ENCODE peak calls at places on chromosomes 12 and 14, in eight cellular contexts. One of them, this sample, is unnamed.

GRCh38 chr14:77509366-77509765 is 10.8 kb upstream of the ISM2 start:
- DNase-seq in left ventricle myocardium inferior: no peak
- DNase-seq in T-helper 1 cell: no peak
- DNase-seq in D341Med: no peak
- DNase-seq in posterior vena cava: no peak
- DNase-seq in MG63: no peak
- DNase-seq in activated T-helper 1 cell treated with anti-CD3 and anti-CD28 coated beads, Interleukin-12 subunit alpha, Interleukin-12 subunit beta, Interleukin-2, Interleukin-4 antibody, amounts not matched to agents 30 ng/mL and 10 ng/mL and 1 ng/mL, durations not matched to agents 14 hours and 24 hours and 36 hours: no peak
- DNase-seq in islet precursor cell: no peak
- DNase-seq in this sample: no peak

GRCh38 chr12:58443273-58443980 is 476.9 kb downstream of the LRIG3 start:
- DNase-seq in T-helper 1 cell: no peak
- DNase-seq in islet precursor cell: no peak
- DNase-seq in activated T-helper 1 cell treated with anti-CD3 and anti-CD28 coated beads, Interleukin-12 subunit alpha, Interleukin-12 subunit beta, Interleukin-2, Interleukin-4 antibody, amounts not matched to agents 30 ng/mL and 10 ng/mL and 1 ng/mL, durations not matched to agents 14 hours and 24 hours and 36 hours: no peak
- DNase-seq in posterior vena cava: no peak
- DNase-seq in D341Med: peak
- DNase-seq in left ventricle myocardium inferior: no peak
- DNase-seq in MG63: no peak
- DNase-seq in this sample: no peak

GRCh38 chr12:47343684-47344567 is 264.2 kb upstream of the AMIGO2 start:
- DNase-seq in activated T-helper 1 cell treated with anti-CD3 and anti-CD28 coated beads, Interleukin-12 subunit alpha, Interleukin-12 subunit beta, Interleukin-2, Interleukin-4 antibody, amounts not matched to agents 30 ng/mL and 10 ng/mL and 1 ng/mL, durations not matched to agents 14 hours and 24 hours and 36 hours: no peak
- DNase-seq in T-helper 1 cell: no peak
- DNase-seq in left ventricle myocardium inferior: no peak
- DNase-seq in posterior vena cava: no peak
- DNase-seq in islet precursor cell: no peak
- DNase-seq in D341Med: no peak
- DNase-seq in MG63: no peak
- DNase-seq in this sample: no peak

GRCh38 chr14:33642641-33643342 is 308.1 kb downstream of the EGLN3 start:
- DNase-seq in activated T-helper 1 cell treated with anti-CD3 and anti-CD28 coated beads, Interleukin-12 subunit alpha, Interleukin-12 subunit beta, Interleukin-2, Interleukin-4 antibody, amounts not matched to agents 30 ng/mL and 10 ng/mL and 1 ng/mL, durations not matched to agents 14 hours and 24 hours and 36 hours: no peak
- DNase-seq in left ventricle myocardium inferior: no peak
- DNase-seq in posterior vena cava: no peak
- DNase-seq in D341Med: no peak
- DNase-seq in islet precursor cell: no peak
- DNase-seq in MG63: no peak
- DNase-seq in T-helper 1 cell: no peak
- DNase-seq in this sample: no peak

GRCh38 chr12:116892318-116892717 is 11.1 kb upstream of the HRK start:
- DNase-seq in posterior vena cava: no peak
- DNase-seq in islet precursor cell: no peak
- DNase-seq in activated T-helper 1 cell treated with anti-CD3 and anti-CD28 coated beads, Interleukin-12 subunit alpha, Interleukin-12 subunit beta, Interleukin-2, Interleukin-4 antibody, amounts not matched to agents 30 ng/mL and 10 ng/mL and 1 ng/mL, durations not matched to agents 14 hours and 24 hours and 36 hours: no peak
- DNase-seq in D341Med: no peak
- DNase-seq in MG63: no peak
- DNase-seq in left ventricle myocardium inferior: no peak
- DNase-seq in T-helper 1 cell: no peak
- DNase-seq in this sample: no peak

GRCh38 chr12:113407931-113408585 is 4.4 kb upstream of the SDS start:
- DNase-seq in left ventricle myocardium inferior: no peak
- DNase-seq in activated T-helper 1 cell treated with anti-CD3 and anti-CD28 coated beads, Interleukin-12 subunit alpha, Interleukin-12 subunit beta, Interleukin-2, Interleukin-4 antibody, amounts not matched to agents 30 ng/mL and 10 ng/mL and 1 ng/mL, durations not matched to agents 14 hours and 24 hours and 36 hours: no peak
- DNase-seq in D341Med: no peak
- DNase-seq in posterior vena cava: no peak
- DNase-seq in T-helper 1 cell: no peak
- DNase-seq in MG63: peak
- DNase-seq in islet precursor cell: no peak
- DNase-seq in this sample: no peak

GRCh38 chr12:25926536-25926935 is 31.9 kb upstream of the RASSF8 start:
- DNase-seq in MG63: no peak
- DNase-seq in left ventricle myocardium inferior: no peak
- DNase-seq in D341Med: peak
- DNase-seq in activated T-helper 1 cell treated with anti-CD3 and anti-CD28 coated beads, Interleukin-12 subunit alpha, Interleukin-12 subunit beta, Interleukin-2, Interleukin-4 antibody, amounts not matched to agents 30 ng/mL and 10 ng/mL and 1 ng/mL, durations not matched to agents 14 hours and 24 hours and 36 hours: no peak
- DNase-seq in T-helper 1 cell: no peak
- DNase-seq in posterior vena cava: no peak
- DNase-seq in islet precursor cell: no peak
- DNase-seq in this sample: no peak

GRCh38 chr12:120571299-120571698 is 9.9 kb downstream of the POP5 start:
- DNase-seq in left ventricle myocardium inferior: no peak
- DNase-seq in D341Med: no peak
- DNase-seq in activated T-helper 1 cell treated with anti-CD3 and anti-CD28 coated beads, Interleukin-12 subunit alpha, Interleukin-12 subunit beta, Interleukin-2, Interleukin-4 antibody, amounts not matched to agents 30 ng/mL and 10 ng/mL and 1 ng/mL, durations not matched to agents 14 hours and 24 hours and 36 hours: no peak
- DNase-seq in T-helper 1 cell: no peak
- DNase-seq in posterior vena cava: no peak
- DNase-seq in islet precursor cell: no peak
- DNase-seq in MG63: no peak
- DNase-seq in this sample: no peak

GRCh38 chr14:40581264-40581663 is 1025.4 kb upstream of the LRFN5 start:
- DNase-seq in islet precursor cell: no peak
- DNase-seq in T-helper 1 cell: no peak
- DNase-seq in left ventricle myocardium inferior: no peak
- DNase-seq in D341Med: no peak
- DNase-seq in MG63: no peak
- DNase-seq in activated T-helper 1 cell treated with anti-CD3 and anti-CD28 coated beads, Interleukin-12 subunit alpha, Interleukin-12 subunit beta, Interleukin-2, Interleukin-4 antibody, amounts not matched to agents 30 ng/mL and 10 ng/mL and 1 ng/mL, durations not matched to agents 14 hours and 24 hours and 36 hours: no peak
- DNase-seq in posterior vena cava: no peak
- DNase-seq in this sample: no peak

GRCh38 chr14:56216631-56217379 is 98.6 kb downstream of the PELI2 start:
- DNase-seq in activated T-helper 1 cell treated with anti-CD3 and anti-CD28 coated beads, Interleukin-12 subunit alpha, Interleukin-12 subunit beta, Interleukin-2, Interleukin-4 antibody, amounts not matched to agents 30 ng/mL and 10 ng/mL and 1 ng/mL, durations not matched to agents 14 hours and 24 hours and 36 hours: no peak
- DNase-seq in posterior vena cava: no peak
- DNase-seq in left ventricle myocardium inferior: peak
- DNase-seq in MG63: no peak
- DNase-seq in D341Med: peak
- DNase-seq in islet precursor cell: no peak
- DNase-seq in T-helper 1 cell: no peak
- DNase-seq in this sample: peak

GRCh38 chr12:2414810-2415567 is 362.2 kb downstream of the CACNA1C start:
- DNase-seq in posterior vena cava: peak
- DNase-seq in left ventricle myocardium inferior: no peak
- DNase-seq in D341Med: no peak
- DNase-seq in islet precursor cell: no peak
- DNase-seq in MG63: peak
- DNase-seq in activated T-helper 1 cell treated with anti-CD3 and anti-CD28 coated beads, Interleukin-12 subunit alpha, Interleukin-12 subunit beta, Interleukin-2, Interleukin-4 antibody, amounts not matched to agents 30 ng/mL and 10 ng/mL and 1 ng/mL, durations not matched to agents 14 hours and 24 hours and 36 hours: no peak
- DNase-seq in T-helper 1 cell: no peak
- DNase-seq in this sample: no peak

GRCh38 chr14:63982156-63982555 is 129.4 kb downstream of the SYNE2 start:
- DNase-seq in D341Med: no peak
- DNase-seq in MG63: no peak
- DNase-seq in activated T-helper 1 cell treated with anti-CD3 and anti-CD28 coated beads, Interleukin-12 subunit alpha, Interleukin-12 subunit beta, Interleukin-2, Interleukin-4 antibody, amounts not matched to agents 30 ng/mL and 10 ng/mL and 1 ng/mL, durations not matched to agents 14 hours and 24 hours and 36 hours: no peak
- DNase-seq in islet precursor cell: no peak
- DNase-seq in posterior vena cava: no peak
- DNase-seq in T-helper 1 cell: no peak
- DNase-seq in left ventricle myocardium inferior: no peak
- DNase-seq in this sample: no peak

GRCh38 chr12:65705380-65705876 is 118.9 kb upstream of the HMGA2 start:
- DNase-seq in D341Med: no peak
- DNase-seq in islet precursor cell: no peak
- DNase-seq in left ventricle myocardium inferior: no peak
- DNase-seq in activated T-helper 1 cell treated with anti-CD3 and anti-CD28 coated beads, Interleukin-12 subunit alpha, Interleukin-12 subunit beta, Interleukin-2, Interleukin-4 antibody, amounts not matched to agents 30 ng/mL and 10 ng/mL and 1 ng/mL, durations not matched to agents 14 hours and 24 hours and 36 hours: no peak
- DNase-seq in posterior vena cava: no peak
- DNase-seq in MG63: no peak
- DNase-seq in T-helper 1 cell: no peak
- DNase-seq in this sample: no peak

GRCh38 chr14:54337314-54337713 is 59.5 kb upstream of the CDKN3 start:
- DNase-seq in D341Med: no peak
- DNase-seq in T-helper 1 cell: no peak
- DNase-seq in posterior vena cava: no peak
- DNase-seq in left ventricle myocardium inferior: no peak
- DNase-seq in islet precursor cell: no peak
- DNase-seq in activated T-helper 1 cell treated with anti-CD3 and anti-CD28 coated beads, Interleukin-12 subunit alpha, Interleukin-12 subunit beta, Interleukin-2, Interleukin-4 antibody, amounts not matched to agents 30 ng/mL and 10 ng/mL and 1 ng/mL, durations not matched to agents 14 hours and 24 hours and 36 hours: no peak
- DNase-seq in MG63: no peak
- DNase-seq in this sample: no peak

GRCh38 chr12:30585877-30586276 is 109.8 kb downstream of the IPO8 start:
- DNase-seq in D341Med: no peak
- DNase-seq in activated T-helper 1 cell treated with anti-CD3 and anti-CD28 coated beads, Interleukin-12 subunit alpha, Interleukin-12 subunit beta, Interleukin-2, Interleukin-4 antibody, amounts not matched to agents 30 ng/mL and 10 ng/mL and 1 ng/mL, durations not matched to agents 14 hours and 24 hours and 36 hours: no peak
- DNase-seq in left ventricle myocardium inferior: no peak
- DNase-seq in MG63: no peak
- DNase-seq in T-helper 1 cell: no peak
- DNase-seq in posterior vena cava: no peak
- DNase-seq in islet precursor cell: no peak
- DNase-seq in this sample: no peak

GRCh38 chr12:124906606-124907261 is 7.7 kb downstream of the UBC start:
- DNase-seq in MG63: peak
- DNase-seq in left ventricle myocardium inferior: peak
- DNase-seq in D341Med: peak
- DNase-seq in islet precursor cell: peak
- DNase-seq in posterior vena cava: peak
- DNase-seq in activated T-helper 1 cell treated with anti-CD3 and anti-CD28 coated beads, Interleukin-12 subunit alpha, Interleukin-12 subunit beta, Interleukin-2, Interleukin-4 antibody, amounts not matched to agents 30 ng/mL and 10 ng/mL and 1 ng/mL, durations not matched to agents 14 hours and 24 hours and 36 hours: peak
- DNase-seq in T-helper 1 cell: peak
- DNase-seq in this sample: no peak

GRCh38 chr14:47227051-47227600 is 448.3 kb downstream of the MDGA2 start:
- DNase-seq in posterior vena cava: no peak
- DNase-seq in MG63: no peak
- DNase-seq in D341Med: no peak
- DNase-seq in left ventricle myocardium inferior: no peak
- DNase-seq in islet precursor cell: no peak
- DNase-seq in T-helper 1 cell: no peak
- DNase-seq in activated T-helper 1 cell treated with anti-CD3 and anti-CD28 coated beads, Interleukin-12 subunit alpha, Interleukin-12 subunit beta, Interleukin-2, Interleukin-4 antibody, amounts not matched to agents 30 ng/mL and 10 ng/mL and 1 ng/mL, durations not matched to agents 14 hours and 24 hours and 36 hours: no peak
- DNase-seq in this sample: no peak

GRCh38 chr14:30456296-30456695 is 102.7 kb upstream of the G2E3 start:
- DNase-seq in T-helper 1 cell: no peak
- DNase-seq in activated T-helper 1 cell treated with anti-CD3 and anti-CD28 coated beads, Interleukin-12 subunit alpha, Interleukin-12 subunit beta, Interleukin-2, Interleukin-4 antibody, amounts not matched to agents 30 ng/mL and 10 ng/mL and 1 ng/mL, durations not matched to agents 14 hours and 24 hours and 36 hours: no peak
- DNase-seq in posterior vena cava: no peak
- DNase-seq in islet precursor cell: no peak
- DNase-seq in left ventricle myocardium inferior: no peak
- DNase-seq in MG63: no peak
- DNase-seq in D341Med: no peak
- DNase-seq in this sample: no peak

GRCh38 chr14:73802431-73803188 is 49.0 kb upstream of the PTGR2 start:
- DNase-seq in MG63: no peak
- DNase-seq in islet precursor cell: peak
- DNase-seq in D341Med: no peak
- DNase-seq in posterior vena cava: no peak
- DNase-seq in left ventricle myocardium inferior: no peak
- DNase-seq in activated T-helper 1 cell treated with anti-CD3 and anti-CD28 coated beads, Interleukin-12 subunit alpha, Interleukin-12 subunit beta, Interleukin-2, Interleukin-4 antibody, amounts not matched to agents 30 ng/mL and 10 ng/mL and 1 ng/mL, durations not matched to agents 14 hours and 24 hours and 36 hours: no peak
- DNase-seq in T-helper 1 cell: no peak
- DNase-seq in this sample: no peak

GRCh38 chr14:92553456-92553855 is 39.9 kb downstream of the RIN3 start:
- DNase-seq in T-helper 1 cell: no peak
- DNase-seq in posterior vena cava: no peak
- DNase-seq in activated T-helper 1 cell treated with anti-CD3 and anti-CD28 coated beads, Interleukin-12 subunit alpha, Interleukin-12 subunit beta, Interleukin-2, Interleukin-4 antibody, amounts not matched to agents 30 ng/mL and 10 ng/mL and 1 ng/mL, durations not matched to agents 14 hours and 24 hours and 36 hours: no peak
- DNase-seq in D341Med: no peak
- DNase-seq in MG63: no peak
- DNase-seq in islet precursor cell: peak
- DNase-seq in left ventricle myocardium inferior: no peak
- DNase-seq in this sample: no peak

GRCh38 chr12:97235102-97235501 is 227.5 kb upstream of the RMST start:
- DNase-seq in activated T-helper 1 cell treated with anti-CD3 and anti-CD28 coated beads, Interleukin-12 subunit alpha, Interleukin-12 subunit beta, Interleukin-2, Interleukin-4 antibody, amounts not matched to agents 30 ng/mL and 10 ng/mL and 1 ng/mL, durations not matched to agents 14 hours and 24 hours and 36 hours: no peak
- DNase-seq in T-helper 1 cell: no peak
- DNase-seq in D341Med: no peak
- DNase-seq in islet precursor cell: no peak
- DNase-seq in posterior vena cava: no peak
- DNase-seq in left ventricle myocardium inferior: no peak
- DNase-seq in MG63: no peak
- DNase-seq in this sample: no peak

GRCh38 chr14:30655124-30655523 is 33.0 kb downstream of the SCFD1 start:
- DNase-seq in D341Med: no peak
- DNase-seq in activated T-helper 1 cell treated with anti-CD3 and anti-CD28 coated beads, Interleukin-12 subunit alpha, Interleukin-12 subunit beta, Interleukin-2, Interleukin-4 antibody, amounts not matched to agents 30 ng/mL and 10 ng/mL and 1 ng/mL, durations not matched to agents 14 hours and 24 hours and 36 hours: no peak
- DNase-seq in T-helper 1 cell: no peak
- DNase-seq in islet precursor cell: no peak
- DNase-seq in left ventricle myocardium inferior: no peak
- DNase-seq in posterior vena cava: no peak
- DNase-seq in MG63: no peak
- DNase-seq in this sample: no peak

GRCh38 chr12:60335765-60336164 is 739.9 kb downstream of the SLC16A7 start:
- DNase-seq in posterior vena cava: no peak
- DNase-seq in T-helper 1 cell: no peak
- DNase-seq in MG63: no peak
- DNase-seq in D341Med: no peak
- DNase-seq in left ventricle myocardium inferior: no peak
- DNase-seq in activated T-helper 1 cell treated with anti-CD3 and anti-CD28 coated beads, Interleukin-12 subunit alpha, Interleukin-12 subunit beta, Interleukin-2, Interleukin-4 antibody, amounts not matched to agents 30 ng/mL and 10 ng/mL and 1 ng/mL, durations not matched to agents 14 hours and 24 hours and 36 hours: no peak
- DNase-seq in islet precursor cell: no peak
- DNase-seq in this sample: no peak

GRCh38 chr12:18084080-18084479 is 5.9 kb downstream of the RERGL start:
- DNase-seq in MG63: no peak
- DNase-seq in T-helper 1 cell: no peak
- DNase-seq in left ventricle myocardium inferior: no peak
- DNase-seq in D341Med: no peak
- DNase-seq in posterior vena cava: no peak
- DNase-seq in islet precursor cell: no peak
- DNase-seq in activated T-helper 1 cell treated with anti-CD3 and anti-CD28 coated beads, Interleukin-12 subunit alpha, Interleukin-12 subunit beta, Interleukin-2, Interleukin-4 antibody, amounts not matched to agents 30 ng/mL and 10 ng/mL and 1 ng/mL, durations not matched to agents 14 hours and 24 hours and 36 hours: no peak
- DNase-seq in this sample: no peak

GRCh38 chr12:10771132-10771733 is 31.2 kb downstream of the TAS2R7 start:
- DNase-seq in MG63: no peak
- DNase-seq in D341Med: peak
- DNase-seq in islet precursor cell: no peak
- DNase-seq in activated T-helper 1 cell treated with anti-CD3 and anti-CD28 coated beads, Interleukin-12 subunit alpha, Interleukin-12 subunit beta, Interleukin-2, Interleukin-4 antibody, amounts not matched to agents 30 ng/mL and 10 ng/mL and 1 ng/mL, durations not matched to agents 14 hours and 24 hours and 36 hours: no peak
- DNase-seq in posterior vena cava: no peak
- DNase-seq in left ventricle myocardium inferior: no peak
- DNase-seq in T-helper 1 cell: no peak
- DNase-seq in this sample: no peak

GRCh38 chr12:14514154-14514842 is 53.4 kb downstream of the PLBD1 start:
- DNase-seq in left ventricle myocardium inferior: no peak
- DNase-seq in islet precursor cell: peak
- DNase-seq in posterior vena cava: no peak
- DNase-seq in T-helper 1 cell: no peak
- DNase-seq in MG63: no peak
- DNase-seq in D341Med: peak
- DNase-seq in activated T-helper 1 cell treated with anti-CD3 and anti-CD28 coated beads, Interleukin-12 subunit alpha, Interleukin-12 subunit beta, Interleukin-2, Interleukin-4 antibody, amounts not matched to agents 30 ng/mL and 10 ng/mL and 1 ng/mL, durations not matched to agents 14 hours and 24 hours and 36 hours: no peak
- DNase-seq in this sample: no peak